ENCODE peak calls at places on chromosomes 16 and 17, in eight cellular contexts. One of them, this sample, is unnamed.

GRCh38 chr16:75506567-75506966 is 11.3 kb upstream of the CHST6 start:
- DNase-seq in central memory CD4-positive, alpha-beta T cell: no peak
- DNase-seq in NCI-H774: no peak
- DNase-seq in activated CD4-positive, alpha-beta T cell treated with anti-CD3 and anti-CD28 coated beads, Interleukin-2, amount 50 U/mL, for 4 hours: no peak
- DNase-seq in RWPE1: peak
- DNase-seq in NCI-H1105 treated with DMSO at 0.1 percent for 48 hours: no peak
- DNase-seq in psoas muscle: peak
- DNase-seq in GM23248: peak
- DNase-seq in this sample: no peak

GRCh38 chr16:85494315-85494714 is 118.8 kb upstream of the GSE1 start:
- DNase-seq in central memory CD4-positive, alpha-beta T cell: no peak
- DNase-seq in NCI-H774: no peak
- DNase-seq in activated CD4-positive, alpha-beta T cell treated with anti-CD3 and anti-CD28 coated beads, Interleukin-2, amount 50 U/mL, for 4 hours: no peak
- DNase-seq in RWPE1: no peak
- DNase-seq in NCI-H1105 treated with DMSO at 0.1 percent for 48 hours: no peak
- DNase-seq in psoas muscle: no peak
- DNase-seq in GM23248: no peak
- DNase-seq in this sample: no peak

GRCh38 chr16:1278456-1278855 is 22.6 kb downstream of the TPSD1 start:
- DNase-seq in central memory CD4-positive, alpha-beta T cell: no peak
- DNase-seq in NCI-H774: no peak
- DNase-seq in activated CD4-positive, alpha-beta T cell treated with anti-CD3 and anti-CD28 coated beads, Interleukin-2, amount 50 U/mL, for 4 hours: no peak
- DNase-seq in RWPE1: no peak
- DNase-seq in NCI-H1105 treated with DMSO at 0.1 percent for 48 hours: no peak
- DNase-seq in psoas muscle: no peak
- DNase-seq in GM23248: no peak
- DNase-seq in this sample: no peak

GRCh38 chr16:58730724-58731370 is 3.3 kb downstream of the GOT2 start:
- DNase-seq in central memory CD4-positive, alpha-beta T cell: no peak
- DNase-seq in NCI-H774: no peak
- DNase-seq in activated CD4-positive, alpha-beta T cell treated with anti-CD3 and anti-CD28 coated beads, Interleukin-2, amount 50 U/mL, for 4 hours: no peak
- DNase-seq in RWPE1: no peak
- DNase-seq in NCI-H1105 treated with DMSO at 0.1 percent for 48 hours: no peak
- DNase-seq in psoas muscle: no peak
- DNase-seq in GM23248: no peak
- DNase-seq in this sample: no peak

GRCh38 chr16:85656351-85657266 is 32.1 kb downstream of the GINS2 start:
- DNase-seq in central memory CD4-positive, alpha-beta T cell: no peak
- DNase-seq in NCI-H774: no peak
- DNase-seq in activated CD4-positive, alpha-beta T cell treated with anti-CD3 and anti-CD28 coated beads, Interleukin-2, amount 50 U/mL, for 4 hours: no peak
- DNase-seq in RWPE1: no peak
- DNase-seq in NCI-H1105 treated with DMSO at 0.1 percent for 48 hours: no peak
- DNase-seq in psoas muscle: peak
- DNase-seq in GM23248: no peak
- DNase-seq in this sample: no peak

GRCh38 chr17:48011405-48012150 is 26.0 kb downstream of the COPZ2 start:
- DNase-seq in central memory CD4-positive, alpha-beta T cell: peak
- DNase-seq in NCI-H774: peak
- DNase-seq in activated CD4-positive, alpha-beta T cell treated with anti-CD3 and anti-CD28 coated beads, Interleukin-2, amount 50 U/mL, for 4 hours: peak
- DNase-seq in RWPE1: peak
- DNase-seq in NCI-H1105 treated with DMSO at 0.1 percent for 48 hours: peak
- DNase-seq in psoas muscle: peak
- DNase-seq in GM23248: peak
- DNase-seq in this sample: no peak

GRCh38 chr16:88922114-88922825 is 54.7 kb downstream of the CBFA2T3 start:
- DNase-seq in central memory CD4-positive, alpha-beta T cell: no peak
- DNase-seq in NCI-H774: no peak
- DNase-seq in activated CD4-positive, alpha-beta T cell treated with anti-CD3 and anti-CD28 coated beads, Interleukin-2, amount 50 U/mL, for 4 hours: no peak
- DNase-seq in RWPE1: peak
- DNase-seq in NCI-H1105 treated with DMSO at 0.1 percent for 48 hours: no peak
- DNase-seq in psoas muscle: peak
- DNase-seq in GM23248: peak
- DNase-seq in this sample: no peak

GRCh38 chr16:71933913-71934696 is 38.8 kb downstream of the IST1 start:
- DNase-seq in central memory CD4-positive, alpha-beta T cell: no peak
- DNase-seq in NCI-H774: no peak
- DNase-seq in activated CD4-positive, alpha-beta T cell treated with anti-CD3 and anti-CD28 coated beads, Interleukin-2, amount 50 U/mL, for 4 hours: no peak
- DNase-seq in RWPE1: no peak
- DNase-seq in NCI-H1105 treated with DMSO at 0.1 percent for 48 hours: no peak
- DNase-seq in psoas muscle: no peak
- DNase-seq in GM23248: peak
- DNase-seq in this sample: no peak